ENCODE peak calls at places on chromosomes 12 and 14, in seven cellular contexts. U, K, S, T, C, N and J are unnamed samples.

GRCh38 chr14:23558363-23559009 is 2.4 kb downstream of the THTPA start:
- DNase-seq in K (no peak), T (no peak), C (no peak), U (no peak), N (no peak), S (no peak), J (no peak)

GRCh38 chr12:8697120-8697475 is 693 bp upstream of the RIMKLB start:
- DNase-seq in S (no peak), C (peak), U (peak), T (peak), N (no peak), K (peak), J (peak)

GRCh38 chr14:47425302-47425701 is 250.1 kb downstream of the MDGA2 start:
- DNase-seq in S (no peak), K (no peak), U (no peak), T (no peak), N (no peak), C (no peak), J (no peak)

GRCh38 chr12:122875590-122876220 is 20.2 kb downstream of the VPS37B start:
- DNase-seq in N (peak), C (peak), U (no peak), K (no peak), S (no peak), T (no peak), J (no peak)

GRCh38 chr12:104218935-104219334 is 3.4 kb downstream of the TXNRD1 start:
- DNase-seq in C (no peak), K (no peak), S (no peak), T (no peak), N (no peak), U (no peak), J (no peak)

GRCh38 chr12:49949866-49950265 is 671 bp upstream of the AQP2 start:
- DNase-seq in S (no peak), K (no peak), C (no peak), T (no peak), N (peak), U (no peak), J (no peak)

GRCh38 chr12:27868165-27868564 is 88.1 kb upstream of the MANSC4 start:
- DNase-seq in S (no peak), T (no peak), C (no peak), K (no peak), U (no peak), N (no peak), J (no peak)

GRCh38 chr12:95789126-95790024 is 1.2 kb downstream of the NTN4 start:
- DNase-seq in C (peak), S (no peak), K (no peak), T (peak), N (peak), U (no peak), J (no peak)

GRCh38 chr12:131610891-131611290 is 100.0 kb upstream of the SFSWAP start:
- DNase-seq in S (no peak), N (no peak), C (no peak), T (no peak), K (no peak), U (no peak), J (no peak)

GRCh38 chr12:77354766-77355362 is 289.5 kb upstream of the E2F7 start:
- DNase-seq in S (no peak), C (no peak), T (no peak), U (no peak), K (no peak), N (no peak), J (no peak)

GRCh38 chr14:24965934-24966593 is 83.9 kb downstream of the STXBP6 start:
- DNase-seq in U (peak), K (no peak), N (no peak), T (no peak), S (no peak), C (no peak), J (no peak)

GRCh38 chr14:52333823-52334657 is 19.9 kb downstream of the PTGER2 start:
- DNase-seq in K (no peak), T (no peak), S (no peak), U (no peak), C (peak), N (no peak), J (no peak)

GRCh38 chr12:111185206-111185888 is 183.5 kb downstream of the PHETA1 start:
- DNase-seq in C (no peak), S (no peak), U (no peak), T (no peak), N (no peak), K (no peak), J (no peak)

GRCh38 chr12:112294793-112295192 is 87.4 kb downstream of the HECTD4 start:
- DNase-seq in S (no peak), C (no peak), K (no peak), T (no peak), N (no peak), U (peak), J (no peak)

GRCh38 chr14:83816755-83817154 is 1713.2 kb upstream of the FLRT2 start:
- DNase-seq in S (no peak), T (no peak), U (no peak), K (no peak), C (no peak), N (no peak), J (no peak)

GRCh38 chr14:99590746-99591555 is 13.1 kb downstream of the CCDC85C start:
- DNase-seq in N (no peak), K (no peak), T (no peak), C (no peak), U (no peak), S (no peak), J (no peak)

GRCh38 chr12:115916910-115917668 is 360.4 kb downstream of the MED13L start:
- DNase-seq in N (peak), T (peak), C (peak), U (peak), S (peak), K (peak), J (peak)

GRCh38 chr12:68358532-68359485 is 26.6 kb upstream of the MDM1 start:
- DNase-seq in K (peak), S (peak), T (peak), U (peak), C (peak), N (no peak), J (peak)

GRCh38 chr12:54634795-54635194 is at the start of gene LACRT:
- DNase-seq in K (no peak), S (no peak), C (no peak), N (no peak), U (no peak), T (no peak), J (no peak)

GRCh38 chr12:104669057-104669770 is 212.5 kb downstream of the CHST11 start:
- DNase-seq in S (no peak), T (no peak), U (peak), N (peak), C (peak), K (no peak), J (no peak)

GRCh38 chr14:58078471-58078870 is 73.5 kb downstream of the ARMH4 start:
- DNase-seq in N (no peak), T (no peak), U (no peak), C (no peak), K (no peak), S (no peak), J (no peak)

GRCh38 chr12:124032265-124032886 is 59.4 kb downstream of the ZNF664 start:
- DNase-seq in S (peak), T (peak), N (no peak), K (peak), C (peak), U (peak), J (no peak)

GRCh38 chr12:45415393-45415817 is 199.5 kb downstream of the ANO6 start:
- DNase-seq in N (peak), S (no peak), U (peak), K (no peak), C (no peak), T (no peak), J (no peak)

GRCh38 chr12:56801661-56802622 is 38.8 kb downstream of the HSD17B6 start:
- DNase-seq in T (no peak), K (peak), N (no peak), C (no peak), U (peak), S (no peak), J (no peak)

GRCh38 chr14:95516554-95517209 is at the start of gene SYNE3:
- DNase-seq in K (no peak), C (peak), U (peak), T (peak), S (no peak), N (peak), J (peak)

GRCh38 chr12:80752464-80752863 is 35.8 kb downstream of the MYF5 start:
- DNase-seq in K (no peak), N (no peak), T (no peak), U (no peak), S (no peak), C (no peak), J (no peak)

GRCh38 chr12:47207829-47208248 is 128.1 kb upstream of the AMIGO2 start:
- DNase-seq in S (no peak), U (no peak), T (no peak), K (peak), N (no peak), C (no peak), J (peak)

GRCh38 chr12:54135621-54136027 is 53.2 kb downstream of the SMUG1 start:
- DNase-seq in S (no peak), N (peak), T (no peak), C (no peak), U (no peak), K (no peak), J (no peak)

GRCh38 chr12:22046968-22047390 is 961 bp downstream of the CMAS start:
- DNase-seq in K (peak), N (no peak), C (no peak), S (no peak), T (no peak), U (no peak), J (no peak)

GRCh38 chr14:66443158-66443695 is 42.9 kb upstream of the CCDC196 start:
- DNase-seq in T (no peak), C (no peak), N (no peak), U (no peak), S (no peak), K (no peak), J (no peak)

GRCh38 chr14:34554540-34555250 is 15.2 kb upstream of the EAPP start:
- DNase-seq in T (no peak), C (no peak), S (no peak), K (no peak), N (no peak), U (peak), J (no peak)

GRCh38 chr12:51868821-51869489 is 18.9 kb upstream of the ANKRD33 start:
- DNase-seq in C (peak), S (no peak), N (peak), T (no peak), U (no peak), K (no peak), J (no peak)
- H3K4me3 ChIP-seq in C (peak), S (peak), N (peak), T (peak), U (peak), K (no peak), J (no peak)

DNA sequence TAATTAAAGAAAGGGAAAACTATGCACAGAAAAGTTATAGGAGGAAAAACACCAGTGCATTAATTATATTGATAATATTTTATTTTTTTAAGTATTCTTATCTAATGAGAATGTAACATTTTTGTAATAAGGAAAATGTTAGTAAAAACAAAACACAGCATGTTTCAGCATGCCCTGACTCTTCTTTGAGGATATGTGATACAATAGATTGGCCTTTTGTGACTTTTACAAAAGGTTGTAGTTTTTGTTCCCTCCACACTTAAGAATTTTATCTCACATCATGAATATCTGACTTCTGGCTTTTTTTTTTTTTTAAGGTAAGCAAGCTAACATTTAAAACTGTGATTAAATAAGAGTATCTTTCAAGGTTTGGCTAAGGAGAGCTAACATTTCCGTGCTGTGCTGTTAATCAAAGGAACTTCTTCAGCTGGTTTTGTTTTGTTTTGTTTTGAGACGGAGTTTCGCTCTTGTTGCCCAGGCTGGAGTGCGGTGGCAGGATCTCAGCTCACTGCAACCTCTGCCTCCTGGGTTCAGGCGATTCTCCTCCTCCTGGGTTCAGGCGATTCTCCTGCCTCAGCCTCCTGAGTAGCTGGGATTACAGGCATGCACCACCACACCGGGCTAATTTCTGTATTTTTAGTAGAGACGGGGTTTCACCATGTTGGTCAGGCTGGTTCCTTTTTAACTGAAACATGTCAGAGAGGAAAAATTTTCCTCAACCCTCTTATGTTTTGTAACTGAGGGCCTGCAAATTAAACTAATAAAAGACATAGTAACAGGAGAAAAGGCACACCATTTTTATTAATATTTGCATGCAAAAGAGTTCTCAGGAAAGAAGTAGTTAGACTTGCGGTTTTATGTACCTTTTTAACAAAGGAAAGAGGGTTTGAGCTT is 30.7 kb upstream of the RESF1 start:
- DNase-seq in K (no peak), N (no peak), S (no peak), U (no peak), T (no peak), C (no peak), J (no peak)
- H3K4me3 ChIP-seq in K (no peak), N (no peak), S (no peak), U (no peak), T (no peak), C (no peak), J (peak)

GRCh38 chr14:75333523-75334190 is 55.0 kb downstream of the FOS start:
- DNase-seq in S (no peak), T (no peak), N (no peak), C (no peak), K (no peak), U (no peak), J (peak)
- H3K4me3 ChIP-seq in S (no peak), T (no peak), N (no peak), C (no peak), K (no peak), U (no peak), J (peak)

GRCh38 chr14:20578325-20578724 is 9.5 kb downstream of the RNASE11 start:
- DNase-seq in T (no peak), C (peak), N (no peak), S (peak), U (peak), K (no peak), J (no peak)
- H3K4me3 ChIP-seq in T (no peak), C (no peak), N (no peak), S (no peak), U (no peak), K (no peak), J (no peak)